ENCODE peak calls at places on chromosomes 11 and 22, in eight cellular contexts. N is CD4-positive, alpha-beta T cell; H is A673; T is IMR-90; Z is astrocyte of the spinal cord; U is chondrocyte; V is H9; P is fibroblast of pulmonary artery. M is an unnamed sample.

GRCh38 chr11:107468596-107468995 is 11.0 kb upstream of the CWF19L2 start:
- DNase-seq in Z (peak; percentile 1), N (no peak), H (peak; percentile 69), V (no peak), T (peak; percentile 35), P (peak; percentile 55), U (no peak), M (peak; percentile 80)

GRCh38 chr11:72578051-72578450 is 96.2 kb downstream of the PDE2A start:
- DNase-seq in V (no peak), Z (no peak), T (no peak), P (no peak), N (no peak), U (peak; percentile 60), H (no peak), M (no peak)

GRCh38 chr11:29029452-29029851 is 921.3 kb downstream of the METTL15 start:
- DNase-seq in U (no peak), N (no peak), T (no peak), H (peak; percentile 29), P (no peak), Z (no peak), V (no peak), M (no peak)

GRCh38 chr11:47388697-47389576 is 10.6 kb upstream of the SPI1 start:
- DNase-seq in N (no peak), H (no peak), T (no peak), P (no peak), Z (no peak), V (no peak), U (no peak), M (no peak)

GRCh38 chr11:116257092-116257491 is 515.7 kb downstream of the BUD13 start:
- DNase-seq in N (no peak), T (no peak), P (no peak), Z (no peak), H (no peak), V (no peak), U (no peak), M (no peak)

GRCh38 chr11:79092791-79093313 is 348.0 kb downstream of the TENM4 start:
- DNase-seq in V (no peak), N (no peak), U (no peak), Z (peak; percentile 90), T (peak; percentile 100), H (peak; percentile 49), P (peak; percentile 99), M (peak; percentile 100)

GRCh38 chr11:6931146-6931713 is 5.0 kb downstream of the ZNF215 start:
- DNase-seq in Z (no peak), V (no peak), N (no peak), U (no peak), P (peak; percentile 68), T (peak; percentile 2), H (no peak), M (peak; percentile 79)

GRCh38 chr11:28245131-28245530 is 136.9 kb downstream of the METTL15 start:
- DNase-seq in Z (peak; percentile 42), T (peak; percentile 16), V (no peak), N (no peak), U (no peak), H (no peak), P (no peak), M (peak; percentile 28)

GRCh38 chr11:31397239-31397834 is 27.7 kb downstream of the DNAJC24 start:
- DNase-seq in V (no peak), P (peak; percentile 43), H (peak; percentile 69), N (no peak), Z (peak; percentile 29), T (peak; percentile 22), U (no peak), M (peak; percentile 38)

GRCh38 chr11:71186861-71187260 is 65.5 kb downstream of the SHANK2 start:
- DNase-seq in U (peak; percentile 11), H (no peak), Z (no peak), N (no peak), T (no peak), V (no peak), P (no peak), M (no peak)

GRCh38 chr22:19820880-19821522 is 33.7 kb downstream of the GNB1L start:
- DNase-seq in H (no peak), U (peak; percentile 81), N (no peak), P (no peak), Z (no peak), T (no peak), V (peak; percentile 39), M (no peak)

GRCh38 chr11:60455531-60456042 is at the start of gene MS4A1:
- DNase-seq in V (no peak), T (no peak), P (no peak), N (no peak), H (no peak), Z (no peak), U (no peak), M (no peak)

GRCh38 chr11:61544466-61544865 is 35.9 kb downstream of the LRRC10B start:
- DNase-seq in P (no peak), V (no peak), Z (no peak), U (no peak), T (no peak), N (no peak), H (no peak), M (no peak)

GRCh38 chr22:39530692-39531331 is 1.7 kb downstream of the RPS19BP1 start:
- DNase-seq in Z (peak; percentile 36), T (peak; percentile 41), P (peak; percentile 59), N (no peak), V (no peak), U (no peak), H (peak; percentile 92), M (peak; percentile 56)

GRCh38 chr11:45021001-45021400 is 70.3 kb upstream of the TP53I11 start:
- DNase-seq in Z (no peak), U (no peak), T (no peak), V (no peak), H (no peak), P (no peak), N (no peak), M (no peak)

GRCh38 chr22:27534720-27535125 is 266.8 kb downstream of the MN1 start:
- DNase-seq in V (no peak), Z (no peak), H (no peak), P (peak; percentile 80), N (no peak), T (peak; percentile 77), U (no peak), M (peak; percentile 95)

GRCh38 chr11:133968300-133968699 is 11.5 kb upstream of the IGSF9B start:
- DNase-seq in T (no peak), H (no peak), V (peak; percentile 59), U (no peak), P (no peak), Z (no peak), N (no peak), M (no peak)

GRCh38 chr22:44735518-44736428 is 16.6 kb upstream of the ARHGAP8 start:
- DNase-seq in Z (peak; percentile 24), H (peak; percentile 61), N (peak; percentile 79), V (peak; percentile 89), P (peak; percentile 51), U (no peak), T (peak; percentile 41), M (peak; percentile 43)

GRCh38 chr22:23268877-23269276 is 88.6 kb downstream of the BCR start:
- DNase-seq in P (no peak), T (no peak), U (no peak), Z (no peak), V (no peak), N (no peak), H (no peak), M (no peak)

GRCh38 chr11:67354314-67355022 is 1.1 kb upstream of the POLD4 start:
- DNase-seq in Z (peak; percentile 93), V (peak; percentile 48), H (no peak), N (no peak), T (peak; percentile 98), U (no peak), P (peak; percentile 97), M (peak; percentile 99)
- TF ChIP-seq CTCF in Z (peak; percentile 12), V (no peak), H (no peak), N (no peak), T (peak; percentile 41), U (peak; percentile 62), P (peak; percentile 32), M (peak; percentile 35)

DNA sequence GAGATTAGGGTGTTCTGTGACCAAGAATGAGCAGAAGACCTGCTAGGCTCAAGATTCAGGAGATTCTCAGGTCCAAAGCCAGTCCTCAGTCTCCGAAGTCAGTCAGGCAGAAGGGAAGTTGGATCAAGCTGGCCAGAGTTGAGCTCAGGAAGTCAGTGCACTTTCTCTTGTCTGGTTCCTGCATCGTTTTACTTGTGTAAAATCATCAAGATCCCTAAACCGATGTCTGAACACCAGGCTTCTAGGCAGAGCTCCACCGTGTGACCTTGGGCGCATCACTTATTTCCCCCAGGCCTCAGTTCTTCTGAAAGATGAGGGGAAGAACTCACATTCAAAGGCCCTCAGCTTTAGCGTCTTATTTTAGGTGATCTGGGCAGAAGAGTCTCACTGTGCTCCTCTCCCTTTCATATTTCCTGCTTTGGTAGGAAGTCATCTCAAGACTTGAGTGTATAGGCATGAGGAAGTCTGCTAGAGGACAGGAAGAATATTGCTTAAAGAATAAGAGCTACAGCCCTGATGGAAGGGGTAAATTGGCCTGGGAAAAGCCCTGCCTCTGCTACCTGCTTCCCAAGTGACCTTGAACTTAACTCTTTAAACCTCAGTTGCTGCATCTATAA is 20.2 kb downstream of the NF2 start:
- DNase-seq in Z (no peak), H (no peak), N (no peak), P (no peak), V (no peak), U (no peak), T (no peak), M (no peak)
- TF ChIP-seq CTCF in Z (no peak), H (no peak), N (no peak), P (no peak), V (no peak), U (no peak), T (no peak), M (no peak)

DNA sequence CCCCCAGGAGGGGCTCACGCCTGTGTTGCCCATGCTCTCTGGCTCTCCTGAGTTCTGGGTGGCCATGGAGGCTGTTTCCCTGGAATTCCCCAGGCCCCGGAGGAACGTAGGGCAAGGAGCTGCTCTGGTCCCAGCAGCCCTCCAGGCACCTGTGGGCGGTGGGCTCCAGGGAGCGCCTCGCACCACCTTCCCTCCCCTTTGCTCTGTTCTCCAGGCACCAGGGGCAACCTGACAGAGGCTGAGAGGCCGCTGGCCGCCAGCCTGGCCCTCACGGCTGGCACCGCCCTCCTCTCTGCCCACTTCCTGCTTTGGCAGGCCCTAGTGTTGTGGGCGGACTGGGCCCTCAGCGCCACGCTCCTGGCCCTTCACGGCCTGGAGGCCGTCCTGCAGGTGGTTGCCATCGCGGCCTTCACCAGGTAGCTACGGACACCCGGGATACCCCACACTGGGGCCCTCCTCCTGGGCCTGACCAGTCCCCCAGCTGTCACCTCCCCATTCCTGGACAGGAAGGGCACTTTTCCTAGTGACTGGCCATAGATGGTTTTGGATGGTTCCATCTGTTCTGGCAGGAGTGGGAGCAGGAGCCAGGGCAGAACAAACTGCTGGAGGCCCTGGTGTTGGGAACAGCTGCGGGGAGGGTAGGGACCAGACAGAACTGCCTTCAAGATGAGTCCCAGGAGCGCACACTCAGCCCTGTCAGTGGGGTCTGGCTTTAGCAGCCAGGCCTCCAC is 3.1 kb upstream of the EPS8L2 start:
- DNase-seq in U (peak; percentile 79), N (no peak), V (no peak), H (no peak), T (no peak), P (no peak), Z (no peak), M (no peak)
- TF ChIP-seq CTCF in U (no peak), N (no peak), V (no peak), H (no peak), T (no peak), P (no peak), Z (no peak), M (no peak)

GRCh38 chr11:104547996-104548661 is 350.1 kb downstream of the CASP12 start:
- DNase-seq in N (no peak), Z (peak; percentile 14), V (no peak), P (peak; percentile 46), U (no peak), T (peak; percentile 63), H (no peak), M (peak; percentile 58)
- TF ChIP-seq CTCF in N (no peak), Z (no peak), V (peak; percentile 62), P (no peak), U (no peak), T (no peak), H (peak; percentile 46), M (no peak)

M was measured in fibroblast of mammary gland.